ENCODE peak calls at places on chromosomes 5 and 9, in seven cellular contexts. C is A549, T is stomach, R is tibial nerve, I is GM12878, Z is sigmoid colon, A is transverse colon. V is an unnamed sample.

GRCh38 chr5:149355688-149356087 is 2.2 kb upstream of the PCYOX1L start:
- DNase-seq in R (no peak), I (no peak), Z (no peak), A (no peak), T (no peak), C (no peak), V (no peak)

GRCh38 chr9:16069671-16070586 is 517.1 kb downstream of the CCDC171 start:
- DNase-seq in C (no peak), R (no peak), I (no peak), Z (no peak), A (no peak), T (no peak), V (no peak)

GRCh38 chr5:170268884-170269283 is 28.7 kb downstream of the LCP2 start:
- DNase-seq in C (no peak), T (no peak), A (no peak), R (no peak), I (no peak), Z (no peak), V (no peak)

GRCh38 chr5:9543266-9543925 is 2.5 kb downstream of the SEMA5A start:
- DNase-seq in I (no peak), A (no peak), Z (no peak), T (no peak), C (no peak), R (no peak), V (no peak)

GRCh38 chr5:121426153-121426552 is 425.5 kb upstream of the FTMT start:
- DNase-seq in R (no peak), T (no peak), Z (no peak), I (no peak), C (no peak), A (no peak), V (no peak)

GRCh38 chr5:137738947-137739346 is 3.1 kb upstream of the KLHL3 start:
- DNase-seq in I (no peak), C (no peak), Z (no peak), A (no peak), R (no peak), T (no peak), V (no peak)

GRCh38 chr5:15092801-15093200 is 221.2 kb upstream of the ANKH start:
- DNase-seq in Z (no peak), C (no peak), A (no peak), I (no peak), T (no peak), R (no peak), V (no peak)

GRCh38 chr5:172694541-172694940 is 53.5 kb downstream of the NEURL1B start:
- DNase-seq in Z (peak; percentile 52), I (no peak), T (no peak), R (no peak), C (no peak), A (no peak), V (peak; percentile 17)

GRCh38 chr5:94744906-94745305 is 126.4 kb downstream of the SLF1 start:
- DNase-seq in R (no peak), I (no peak), C (no peak), A (no peak), Z (no peak), T (no peak), V (no peak)

GRCh38 chr5:114325552-114325951 is 36.3 kb upstream of the KCNN2 start:
- DNase-seq in R (no peak), A (no peak), T (no peak), C (no peak), Z (no peak), I (no peak), V (no peak)

GRCh38 chr9:16417101-16417500 is 453.4 kb downstream of the BNC2 start:
- DNase-seq in A (no peak), R (no peak), T (no peak), Z (no peak), C (peak; percentile 66), I (peak; percentile 45), V (no peak)

GRCh38 chr9:18743976-18744375 is 270.0 kb downstream of the ADAMTSL1 start:
- DNase-seq in R (no peak), T (no peak), A (no peak), C (no peak), Z (no peak), I (no peak), V (no peak)

GRCh38 chr5:177099422-177100093 is 12.8 kb downstream of the FGFR4 start:
- DNase-seq in T (no peak), I (no peak), Z (no peak), A (peak; percentile 41), R (no peak), C (no peak), V (no peak)

GRCh38 chr5:167081561-167081960 is 1209.9 kb upstream of the WWC1 start:
- DNase-seq in A (no peak), T (no peak), C (no peak), R (no peak), Z (no peak), I (no peak), V (no peak)

GRCh38 chr9:4740373-4740622 is 704 bp downstream of the AK3 start:
- DNase-seq in A (no peak), T (no peak), C (no peak), Z (no peak), R (no peak), I (no peak), V (no peak)

GRCh38 chr9:33184947-33185346 is 17.8 kb upstream of the B4GALT1 start:
- DNase-seq in A (no peak), I (no peak), C (peak; percentile 42), T (peak; percentile 49), R (no peak), Z (no peak), V (no peak)

DNA sequence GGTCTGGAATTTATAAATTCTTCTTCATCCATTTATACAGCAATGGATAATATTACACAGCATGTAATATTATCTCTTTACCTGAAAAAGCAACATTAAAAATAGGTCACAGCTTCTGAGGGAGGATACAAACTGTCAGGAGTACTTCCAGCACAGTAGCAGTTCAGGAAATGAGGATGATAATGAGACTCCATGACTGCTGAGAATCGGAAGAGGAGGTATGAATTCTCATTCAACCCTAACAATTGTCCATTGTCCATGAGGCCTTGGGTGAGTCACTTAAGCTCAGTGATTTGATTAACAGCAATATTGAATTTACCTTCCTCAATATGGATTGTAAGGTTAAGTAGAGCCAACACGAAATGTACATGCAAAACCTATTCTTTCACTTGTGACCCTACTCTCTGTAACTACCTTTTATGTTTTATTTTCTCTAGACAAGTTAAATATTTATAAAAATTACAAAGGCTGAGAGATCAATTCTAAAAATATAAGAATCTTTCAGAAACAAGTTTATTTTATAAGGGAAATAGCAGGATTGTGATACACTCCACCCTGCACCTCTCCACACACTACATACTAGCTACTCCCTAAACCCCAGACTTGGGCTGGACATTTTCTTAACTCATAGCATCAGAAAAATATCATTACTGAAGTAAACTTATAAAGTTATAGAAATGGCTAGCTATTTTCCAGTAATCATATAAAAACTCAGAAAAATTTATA is 159.1 kb upstream of the ACOT12 start:
- DNase-seq in R (no peak), T (no peak), Z (no peak), C (no peak), I (no peak), A (no peak), V (no peak)
- TF ChIP-seq EP300 in R (no peak), T (no peak), Z (no peak), C (no peak), I (no peak), A (no peak), V (no peak)

DNA sequence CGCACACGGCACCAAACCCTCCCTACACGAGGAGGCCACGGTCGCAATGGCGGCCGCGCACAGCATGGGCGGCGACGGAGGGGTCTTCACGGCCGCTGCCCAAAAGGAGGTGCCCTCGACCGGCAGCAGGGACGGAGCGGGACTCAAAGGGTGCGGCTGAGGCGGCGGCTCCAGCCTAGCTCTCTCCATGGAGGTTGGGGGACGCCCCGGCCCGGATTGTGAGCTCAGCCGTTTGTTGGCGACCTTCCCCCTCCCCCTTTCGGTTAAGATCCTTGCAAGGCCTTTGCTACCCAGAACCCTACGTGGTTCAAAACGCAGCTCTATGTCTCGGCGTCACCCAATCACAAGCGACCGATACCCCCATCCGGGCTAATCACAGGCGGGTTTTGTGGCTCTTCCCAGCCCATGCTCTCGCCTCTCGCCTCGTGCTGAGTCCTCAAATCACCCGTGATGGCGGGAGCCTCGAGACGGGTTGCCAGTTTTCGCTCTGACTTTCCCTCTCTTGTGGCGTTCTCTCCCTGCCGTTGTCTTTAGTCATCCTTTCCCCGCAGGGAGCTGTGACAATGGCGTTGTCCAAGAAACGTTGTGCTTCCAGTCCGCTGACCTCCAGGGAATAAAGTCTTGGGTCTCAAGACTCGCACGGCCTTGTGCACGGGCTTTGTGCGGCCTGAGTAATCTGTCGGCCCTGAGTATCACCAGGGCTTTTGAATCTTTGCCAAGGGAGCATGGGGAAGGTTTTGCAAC is 19.5 kb downstream of the C5orf52 start:
- DNase-seq in C (no peak), I (no peak), A (no peak), Z (no peak), T (no peak), R (no peak), V (no peak)
- H3K27ac ChIP-seq in C (no peak overlapping the region), I (no peak overlapping the region), A (no peak overlapping the region), Z (no peak overlapping the region), T (no peak overlapping the region), R (no peak overlapping the region), V (no peak overlapping the region)

GRCh38 chr9:69027355-69028097 is 8.0 kb upstream of the FXN start:
- DNase-seq in R (no peak), C (peak; percentile 64), Z (no peak), I (peak; percentile 51), T (no peak), A (peak; percentile 22), V (no peak)
- TF ChIP-seq POLR2A in R (no peak), C (no peak), Z (no peak), I (no peak), T (no peak), A (no peak), V (no peak)

GRCh38 chr5:179607449-179607931 is 16.0 kb downstream of the HNRNPH1 start:
- DNase-seq in Z (peak; percentile 80), I (no peak), A (no peak), T (no peak), R (no peak), C (no peak), V (no peak)
- TF ChIP-seq EP300 in Z (no peak), I (no peak), A (no peak), T (no peak), R (no peak), C (no peak), V (no peak)

V was measured in ovary.